ENCODE peak calls at places on chromosomes 5 and 9, in eight cellular contexts. O, Y, Q, X, E, C, V and D are unnamed samples.

GRCh38 chr5:1939256-1939655 is 56.5 kb upstream of the IRX4 start:
- DNase-seq in O (no peak), Y (no peak), Q (no peak), X (no peak), E (no peak), C (no peak), V (no peak), D (no peak)

GRCh38 chr5:28399211-28399610 is 1360.8 kb upstream of the CDH9 start:
- DNase-seq in O (no peak), Y (no peak), Q (no peak), X (no peak), E (no peak), C (no peak), V (no peak), D (no peak)

GRCh38 chr9:93653762-93654161 is 77.4 kb downstream of the PHF2 start:
- DNase-seq in O (no peak), Y (no peak), Q (no peak), X (no peak), E (peak; percentile 31), C (no peak), V (no peak), D (no peak)

GRCh38 chr5:107304671-107305070 is 366.1 kb downstream of the EFNA5 start:
- DNase-seq in O (no peak), Y (no peak), Q (no peak), X (no peak), E (no peak), C (no peak), V (no peak), D (no peak)

GRCh38 chr5:102511666-102512065 is 12.9 kb upstream of the SLCO6A1 start:
- DNase-seq in O (no peak), Y (no peak), Q (peak; percentile 4), X (no peak), E (no peak), C (no peak), V (peak; percentile 75), D (no peak)

GRCh38 chr9:78238061-78239038 is 2.5 kb downstream of the CEP78 start:
- DNase-seq in O (no peak), Y (no peak), Q (no peak), X (no peak), E (no peak), C (no peak), V (no peak), D (no peak)

GRCh38 chr9:2645569-2645968 is 24.0 kb downstream of the VLDLR start:
- DNase-seq in O (no peak), Y (no peak), Q (no peak), X (no peak), E (no peak), C (no peak), V (no peak), D (no peak)

GRCh38 chr9:114167591-114168091 is 12.3 kb downstream of the COL27A1 start:
- DNase-seq in O (no peak), Y (no peak), Q (no peak), X (no peak), E (no peak), C (no peak), V (no peak), D (no peak)

GRCh38 chr5:159909126-159909525 is 7.2 kb upstream of the ADRA1B start:
- DNase-seq in O (no peak), Y (no peak), Q (no peak), X (no peak), E (no peak), C (no peak), V (peak; percentile 47), D (no peak)

GRCh38 chr5:141845371-141845821 is 32.8 kb downstream of the PCDH1 start:
- DNase-seq in O (no peak), Y (no peak), Q (no peak), X (no peak), E (no peak), C (peak; percentile 81), V (no peak), D (no peak)

GRCh38 chr9:112032733-112033132 is 136.1 kb downstream of the UGCG start:
- DNase-seq in O (no peak), Y (no peak), Q (no peak), X (no peak), E (no peak), C (no peak), V (peak; percentile 54), D (no peak)

GRCh38 chr5:116068028-116068632 is 16.7 kb upstream of the COMMD10 start:
- DNase-seq in O (no peak), Y (peak; percentile 60), Q (peak; percentile 45), X (no peak), E (no peak), C (no peak), V (peak; percentile 82), D (no peak)

GRCh38 chr9:96302021-96302420 is at the start of gene HSD17B3:
- DNase-seq in O (no peak), Y (no peak), Q (no peak), X (no peak), E (no peak), C (no peak), V (no peak), D (no peak)

GRCh38 chr9:138049779-138050471 is 172.3 kb downstream of the CACNA1B start:
- DNase-seq in O (no peak), Y (no peak), Q (no peak), X (no peak), E (peak; percentile 56), C (no peak), V (no peak), D (no peak)

GRCh38 chr9:95817205-95817604 is 58.3 kb upstream of the ERCC6L2 start:
- DNase-seq in O (no peak), Y (no peak), Q (no peak), X (no peak), E (no peak), C (no peak), V (no peak), D (no peak)

GRCh38 chr5:177443144-177443983 is 3.2 kb upstream of the PRR7 start:
- DNase-seq in O (no peak), Y (no peak), Q (no peak), X (no peak), E (no peak), C (no peak), V (no peak), D (no peak)

GRCh38 chr5:155728146-155728856 is 598.7 kb upstream of the SGCD start:
- DNase-seq in O (no peak), Y (peak; percentile 64), Q (no peak), X (peak; percentile 47), E (peak; percentile 78), C (peak; percentile 86), V (peak; percentile 9), D (no peak)
- H3K4me3 ChIP-seq in O (no peak overlapping the region), Y (peak overlapping the region; percentile 62), Q (peak overlapping the region; percentile 24), X (peak overlapping the region; percentile 43), E (peak overlapping the region; percentile 55), C (peak overlapping the region; percentile 72), V (no peak overlapping the region), D (peak overlapping the region; percentile 32)

DNA sequence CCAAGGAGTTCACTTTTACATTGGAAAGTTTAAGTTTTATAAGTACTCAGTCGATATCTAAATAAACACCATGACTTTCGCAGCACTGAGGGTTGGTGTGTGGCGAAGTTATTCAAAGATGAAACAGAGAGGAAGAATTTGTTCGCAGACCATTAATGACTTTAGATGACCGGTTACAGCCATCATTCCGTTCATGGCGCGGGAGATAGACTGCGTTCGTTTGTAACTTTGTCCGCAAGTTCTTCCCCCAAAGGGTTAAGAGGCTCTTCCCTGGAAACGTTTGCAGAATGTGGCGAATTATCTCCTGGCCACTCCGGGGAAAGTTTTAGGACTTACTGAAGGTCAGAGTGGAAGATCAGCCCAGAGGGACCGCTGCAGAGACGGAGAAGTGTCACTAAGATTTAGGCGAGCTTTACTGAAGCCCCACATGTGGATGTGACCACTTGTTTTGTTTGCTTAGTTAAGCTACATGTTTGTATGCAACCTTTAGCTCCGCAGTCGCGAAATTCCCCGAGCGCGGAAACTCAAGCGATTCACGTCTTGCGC is 2.2 kb upstream of the FOXD1 start:
- DNase-seq in O (no peak), Y (peak; percentile 23), Q (no peak), X (no peak), E (no peak), C (no peak), V (peak; percentile 44), D (no peak)
- H3K4me3 ChIP-seq in O (no peak overlapping the region), Y (peak overlapping the region; percentile 50), Q (peak overlapping the region; percentile 34), X (no peak overlapping the region), E (no peak overlapping the region), C (peak overlapping the region; percentile 76), V (peak overlapping the region; percentile 11), D (peak overlapping the region; percentile 50)

GRCh38 chr9:76902395-76902794 is 3.5 kb downstream of the PRUNE2 start:
- DNase-seq in O (no peak), Y (no peak), Q (no peak), X (no peak), E (no peak), C (no peak), V (no peak), D (no peak)

GRCh38 chr9:76897804-76898525 is 7.9 kb downstream of the PRUNE2 start:
- DNase-seq in O (no peak), Y (no peak), Q (no peak), X (no peak), E (no peak), C (no peak), V (no peak), D (no peak)

GRCh38 chr9:76901801-76902200 is 4.1 kb downstream of the PRUNE2 start:
- DNase-seq in O (no peak), Y (no peak), Q (no peak), X (no peak), E (no peak), C (no peak), V (no peak), D (no peak)

GRCh38 chr9:76898786-76899185 is 7.1 kb downstream of the PRUNE2 start:
- DNase-seq in O (no peak), Y (no peak), Q (no peak), X (no peak), E (no peak), C (no peak), V (no peak), D (no peak)

DNA sequence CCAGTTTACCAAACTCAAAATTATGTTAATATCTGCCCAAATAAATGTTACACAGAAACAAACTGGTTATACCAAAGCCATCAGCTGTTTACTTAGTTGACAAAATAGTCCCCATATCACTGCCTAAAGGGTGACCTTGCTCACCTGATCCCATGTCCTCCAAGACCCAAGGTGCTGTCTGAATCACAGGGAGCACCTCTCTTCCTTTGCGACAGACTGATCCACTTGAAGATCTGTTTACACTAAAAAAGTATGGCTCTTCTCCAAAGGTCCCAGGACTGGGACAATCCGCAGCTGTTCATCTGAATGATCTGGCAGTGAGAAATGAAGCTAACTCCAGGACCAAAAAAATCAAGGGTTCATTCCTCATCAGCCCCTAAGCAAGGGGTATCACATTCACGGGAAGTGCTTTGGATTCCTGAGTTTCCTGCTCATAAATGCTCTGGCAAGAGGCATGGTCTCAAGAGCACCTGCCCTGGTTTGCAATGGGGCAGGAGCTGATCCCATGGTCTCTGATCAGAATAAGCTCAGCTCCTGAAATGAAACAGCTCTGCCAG is 5.0 kb downstream of the PRUNE2 start:
- DNase-seq in O (no peak), Y (no peak), Q (no peak), X (no peak), E (no peak), C (no peak), V (peak; percentile 11), D (no peak)
- H3K4me3 ChIP-seq in O (no peak overlapping the region), Y (no peak overlapping the region), Q (no peak overlapping the region), X (no peak overlapping the region), E (no peak overlapping the region), C (no peak overlapping the region), V (no peak overlapping the region), D (no peak overlapping the region)

DNA sequence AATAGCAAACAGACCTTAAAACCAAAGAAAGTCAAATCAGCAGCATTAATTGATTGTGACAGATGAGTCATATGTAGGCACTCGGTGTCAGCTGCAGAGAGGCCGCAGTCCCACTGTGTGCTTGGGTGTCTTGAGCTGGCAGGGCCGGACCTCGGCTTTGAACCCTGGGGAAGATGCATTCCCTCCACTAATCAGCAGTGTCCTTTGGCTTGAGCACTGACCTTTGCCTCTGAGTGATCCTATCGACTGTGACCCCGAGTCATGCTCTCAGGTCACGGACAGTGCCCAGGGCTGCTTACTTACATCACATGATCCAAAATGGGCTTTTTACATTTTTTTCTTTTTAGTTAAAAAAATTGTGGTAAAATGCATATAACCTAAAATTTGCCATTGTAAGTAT is 188.7 kb downstream of the GADD45G start:
- DNase-seq in O (no peak), Y (no peak), Q (no peak), X (no peak), E (no peak), C (no peak), V (no peak), D (no peak)
- H3K4me3 ChIP-seq in O (no peak overlapping the region), Y (no peak overlapping the region), Q (no peak overlapping the region), X (no peak overlapping the region), E (no peak overlapping the region), C (no peak overlapping the region), V (no peak overlapping the region), D (no peak overlapping the region)